ENCODE peak calls at places on chromosome 16, in ten cellular contexts. Z, L, D, O, H, K, G, S, A and U are unnamed samples.

GRCh38 chr16:58222532-58223316 is 24.8 kb upstream of the CSNK2A2 start:
- DNase-seq in Z (no peak), L (no peak), D (no peak), O (peak), H (no peak), K (no peak), G (no peak), S (no peak), A (no peak), U (peak)

GRCh38 chr16:51048544-51048943 is 102.5 kb downstream of the SALL1 start:
- DNase-seq in Z (no peak), L (no peak), D (no peak), O (no peak), H (no peak), K (no peak), G (no peak), S (no peak), A (no peak), U (peak)

GRCh38 chr16:90032664-90033346 is 13.5 kb upstream of the DBNDD1 start:
- DNase-seq in Z (no peak), L (no peak), D (no peak), O (no peak), H (no peak), K (no peak), G (no peak), S (peak), A (no peak), U (peak)

GRCh38 chr16:81617021-81617346 is 162.1 kb upstream of the PLCG2 start:
- DNase-seq in Z (no peak), L (no peak), D (no peak), O (no peak), H (no peak), K (no peak), G (no peak), S (no peak), A (no peak), U (no peak)

GRCh38 chr16:2244926-2245795 is 6.2 kb downstream of the ECI1 start:
- DNase-seq in Z (no peak), L (no peak), D (no peak), O (no peak), H (no peak), K (no peak), G (no peak), S (no peak), A (no peak), U (no peak)

GRCh38 chr16:25009822-25010221 is 5.3 kb downstream of the ARHGAP17 start:
- DNase-seq in Z (no peak), L (no peak), D (no peak), O (no peak), H (peak), K (peak), G (no peak), S (no peak), A (peak), U (peak)

GRCh38 chr16:89534147-89534788 is 26.1 kb downstream of the SPG7 start:
- DNase-seq in Z (no peak), L (no peak), D (no peak), O (no peak), H (peak), K (no peak), G (no peak), S (no peak), A (no peak), U (no peak)

GRCh38 chr16:86353185-86353584 is 157.1 kb upstream of the FOXF1 start:
- DNase-seq in Z (no peak), L (no peak), D (no peak), O (no peak), H (no peak), K (no peak), G (no peak), S (peak), A (no peak), U (peak)

GRCh38 chr16:75097941-75098897 is 18.4 kb downstream of the LDHD start:
- DNase-seq in Z (peak), L (no peak), D (no peak), O (no peak), H (no peak), K (no peak), G (no peak), S (no peak), A (peak), U (no peak)

GRCh38 chr16:49663081-49664057 is 192.5 kb downstream of the ZNF423 start:
- DNase-seq in Z (no peak), L (peak), D (no peak), O (no peak), H (peak), K (peak), G (no peak), S (no peak), A (no peak), U (no peak)

GRCh38 chr16:10572611-10573010 is 7.8 kb downstream of the EMP2 start:
- DNase-seq in Z (no peak), L (no peak), D (no peak), O (no peak), H (no peak), K (no peak), G (no peak), S (no peak), A (no peak), U (no peak)

GRCh38 chr16:78199325-78200022 is 100.0 kb downstream of the WWOX start:
- DNase-seq in Z (no peak), L (no peak), D (no peak), O (no peak), H (no peak), K (no peak), G (no peak), S (no peak), A (no peak), U (no peak)

GRCh38 chr16:72783716-72784320 is 264.1 kb downstream of the ZFHX3 start:
- DNase-seq in Z (no peak), L (no peak), D (peak), O (no peak), H (no peak), K (no peak), G (no peak), S (no peak), A (no peak), U (peak)

GRCh38 chr16:89785523-89786155 is 30.8 kb downstream of the FANCA start:
- DNase-seq in Z (no peak), L (no peak), D (no peak), O (no peak), H (no peak), K (no peak), G (no peak), S (no peak), A (no peak), U (no peak)

GRCh38 chr16:10039220-10040096 is 142.8 kb downstream of the GRIN2A start:
- DNase-seq in Z (no peak), L (no peak), D (no peak), O (no peak), H (no peak), K (no peak), G (no peak), S (no peak), A (peak), U (peak)

GRCh38 chr16:50547340-50547865 is 793 bp upstream of the NKD1 start:
- DNase-seq in Z (peak), L (no peak), D (no peak), O (peak), H (peak), K (peak), G (peak), S (no peak), A (peak), U (no peak)

GRCh38 chr16:73011926-73012325 is 36.0 kb downstream of the ZFHX3 start:
- DNase-seq in Z (no peak), L (no peak), D (no peak), O (no peak), H (no peak), K (no peak), G (no peak), S (no peak), A (no peak), U (no peak)

DNA sequence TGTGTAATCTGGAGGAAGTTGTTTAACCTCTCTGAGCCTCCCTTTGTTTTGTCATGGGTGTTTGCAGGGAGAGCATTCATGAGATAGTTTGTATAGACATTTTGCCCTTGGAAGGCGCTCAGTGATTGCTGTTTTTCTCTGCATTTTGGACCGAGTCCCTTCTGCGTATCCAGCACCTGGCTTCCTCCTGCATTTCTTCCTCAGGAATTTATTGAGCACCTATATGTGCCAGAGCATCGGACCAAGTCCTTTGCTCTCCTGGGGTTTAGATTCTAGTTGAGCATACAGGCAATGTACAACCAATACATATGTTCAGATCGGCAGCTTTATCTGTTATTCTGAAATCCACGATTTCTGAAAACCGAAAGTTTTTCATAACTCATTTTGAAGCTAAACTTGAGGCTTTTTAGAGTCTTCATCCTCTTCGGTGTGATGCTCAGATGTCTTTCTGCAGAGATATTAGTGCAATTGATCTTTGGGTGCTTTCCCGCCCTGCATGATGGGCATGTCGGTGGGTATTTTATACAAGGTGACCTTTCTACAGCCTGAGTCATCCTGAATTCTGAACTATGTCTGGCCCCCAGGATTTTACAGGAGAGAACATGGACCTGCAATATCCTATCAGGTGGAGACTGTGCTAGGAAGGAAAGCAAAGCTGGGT is 4.1 kb downstream of the IL4R start:
- DNase-seq in Z (no peak), L (no peak), D (no peak), O (no peak), H (no peak), K (no peak), G (no peak), S (no peak), A (no peak), U (no peak)
- H3K4me3 ChIP-seq in Z (peak), L (peak), D (no peak), O (no peak), H (no peak), K (no peak), G (no peak), S (no peak), A (no peak), U (no peak)

GRCh38 chr16:56684256-56684925 is 2.1 kb downstream of the MT1X start:
- DNase-seq in Z (no peak), L (no peak), D (no peak), O (no peak), H (no peak), K (no peak), G (peak), S (no peak), A (peak), U (no peak)
- H3K4me3 ChIP-seq in Z (peak), L (peak), D (no peak), O (no peak), H (no peak), K (peak), G (peak), S (no peak), A (peak), U (no peak)

GRCh38 chr16:85054948-85055502 is 27.4 kb downstream of the KIAA0513 start:
- DNase-seq in Z (no peak), L (no peak), D (no peak), O (no peak), H (no peak), K (no peak), G (no peak), S (no peak), A (no peak), U (no peak)

GRCh38 chr16:85051067-85051709 is 23.6 kb downstream of the KIAA0513 start:
- DNase-seq in Z (no peak), L (no peak), D (no peak), O (no peak), H (no peak), K (no peak), G (no peak), S (no peak), A (no peak), U (no peak)

GRCh38 chr16:85051710-85052082 is 24.1 kb downstream of the KIAA0513 start:
- DNase-seq in Z (no peak), L (no peak), D (no peak), O (no peak), H (no peak), K (no peak), G (no peak), S (no peak), A (no peak), U (no peak)

GRCh38 chr16:85049864-85050263 is 22.3 kb downstream of the KIAA0513 start:
- DNase-seq in Z (no peak), L (no peak), D (no peak), O (no peak), H (no peak), K (no peak), G (no peak), S (no peak), A (no peak), U (no peak)

DNA sequence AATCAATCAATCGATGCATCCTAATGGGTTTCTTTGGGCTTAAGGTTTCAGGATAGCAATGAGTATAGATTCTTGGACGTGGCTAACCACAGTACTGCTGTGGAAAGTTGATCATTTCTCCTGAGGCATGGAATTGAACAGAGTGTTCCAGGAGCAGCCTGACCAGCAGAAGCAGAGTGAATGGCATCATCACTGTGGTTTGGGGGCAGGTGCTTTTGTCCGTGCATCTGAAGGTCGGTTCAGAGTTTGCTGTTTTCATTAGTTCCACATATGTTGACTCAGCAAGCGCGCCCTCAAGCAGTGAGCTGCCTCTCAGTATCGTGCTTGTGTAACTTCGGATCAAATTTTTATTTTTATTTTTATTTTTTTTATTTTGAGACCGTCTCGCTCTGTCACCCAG is 24.9 kb downstream of the KIAA0513 start:
- DNase-seq in Z (no peak), L (no peak), D (no peak), O (no peak), H (no peak), K (no peak), G (no peak), S (no peak), A (no peak), U (no peak)
- H3K4me3 ChIP-seq in Z (no peak), L (no peak), D (no peak), O (no peak), H (no peak), K (no peak), G (no peak), S (no peak), A (no peak), U (no peak)

GRCh38 chr16:14681115-14681514 is 13.0 kb downstream of the PLA2G10 start:
- DNase-seq in Z (no peak), L (no peak), D (no peak), O (no peak), H (no peak), K (no peak), G (no peak), S (no peak), A (no peak), U (no peak)
- H3K4me3 ChIP-seq in Z (no peak), L (no peak), D (no peak), O (no peak), H (no peak), K (no peak), G (no peak), S (no peak), A (no peak), U (no peak)

DNA sequence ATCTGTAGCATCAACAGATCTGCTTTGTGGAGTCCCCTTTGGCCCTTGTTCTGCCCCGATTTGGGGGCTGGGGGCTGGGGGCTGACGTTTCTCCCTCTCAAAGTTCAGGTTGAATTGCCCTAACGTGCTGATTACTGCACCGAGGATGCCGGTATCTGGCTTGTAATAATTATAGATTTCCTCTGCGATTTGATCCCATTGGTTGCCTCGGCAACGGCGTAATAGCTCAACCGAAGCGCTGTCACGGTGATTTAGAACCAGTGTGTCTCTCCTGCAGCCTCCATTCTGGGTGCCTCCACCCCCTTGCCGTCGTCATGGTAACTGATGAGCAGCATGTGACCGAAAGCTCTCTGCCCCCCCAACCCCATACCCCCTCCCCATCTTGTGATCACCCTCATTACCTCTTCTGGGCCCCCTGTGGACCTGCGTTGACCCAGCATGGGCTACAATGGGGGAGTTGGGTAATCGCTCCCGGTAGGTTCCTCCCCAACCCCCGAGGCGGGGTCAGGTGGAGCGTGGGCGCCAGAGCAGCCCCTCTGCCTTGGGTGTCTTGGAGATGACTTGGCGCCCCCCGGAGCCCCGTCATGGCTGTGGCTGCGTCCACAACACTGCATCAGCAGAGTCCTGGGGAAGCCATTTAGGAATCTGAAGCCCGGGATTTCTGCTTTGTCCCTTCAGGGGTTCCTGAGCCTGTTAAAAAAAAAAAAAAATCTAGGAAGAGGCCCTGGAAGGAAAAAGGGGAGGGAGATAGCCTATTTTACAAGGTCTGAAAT is 38.4 kb downstream of the ABAT start:
- DNase-seq in Z (no peak), L (no peak), D (no peak), O (no peak), H (no peak), K (no peak), G (no peak), S (no peak), A (no peak), U (no peak)
- H3K4me3 ChIP-seq in Z (no peak), L (no peak), D (no peak), O (no peak), H (no peak), K (no peak), G (no peak), S (no peak), A (no peak), U (no peak)

GRCh38 chr16:53991181-53992056 is 287.5 kb downstream of the FTO start:
- DNase-seq in Z (peak), L (no peak), D (peak), O (no peak), H (no peak), K (no peak), G (peak), S (peak), A (peak), U (peak)
- H3K4me3 ChIP-seq in Z (no peak), L (no peak), D (no peak), O (no peak), H (no peak), K (no peak), G (no peak), S (no peak), A (no peak), U (no peak)

GRCh38 chr16:3574195-3574594 is 3.0 kb downstream of the NLRC3 start:
- DNase-seq in Z (no peak), L (no peak), D (no peak), O (no peak), H (no peak), K (no peak), G (no peak), S (no peak), A (no peak), U (no peak)
- H3K4me3 ChIP-seq in Z (no peak), L (no peak), D (no peak), O (no peak), H (no peak), K (no peak), G (no peak), S (no peak), A (no peak), U (no peak)

GRCh38 chr16:17470002-17470870 is 524 bp downstream of the XYLT1 start:
- DNase-seq in Z (no peak), L (no peak), D (no peak), O (no peak), H (no peak), K (no peak), G (no peak), S (no peak), A (peak), U (peak)

GRCh38 chr16:17470871-17471744 is at the start of gene XYLT1:
- DNase-seq in Z (peak), L (peak), D (no peak), O (no peak), H (peak), K (peak), G (peak), S (peak), A (peak), U (peak)

GRCh38 chr16:17468611-17469010 is 2.1 kb downstream of the XYLT1 start:
- DNase-seq in Z (no peak), L (no peak), D (no peak), O (no peak), H (no peak), K (no peak), G (no peak), S (no peak), A (no peak), U (no peak)

GRCh38 chr16:17469011-17469741 is 1.6 kb downstream of the XYLT1 start:
- DNase-seq in Z (no peak), L (no peak), D (no peak), O (no peak), H (no peak), K (no peak), G (no peak), S (peak), A (no peak), U (no peak)

GRCh38 chr16:17469742-17470001 is 1.1 kb downstream of the XYLT1 start:
- DNase-seq in Z (no peak), L (no peak), D (no peak), O (no peak), H (no peak), K (no peak), G (no peak), S (no peak), A (no peak), U (no peak)
- H3K4me3 ChIP-seq in Z (peak), L (peak), D (no peak), O (no peak), H (peak), K (peak), G (peak), S (peak), A (peak), U (peak)